ENCODE peak calls at places on chromosomes 4 and X, in five cellular contexts. One of them, this sample, is unnamed.

GRCh38 chr4:3335385-3335784 is 42.6 kb downstream of the RGS12 start:
- DNase-seq in lung: peak; percentile 27
- DNase-seq in lower lobe of right lung: no peak
- DNase-seq in GM23338: no peak
- DNase-seq in left ventricle myocardium inferior: no peak
- DNase-seq in this sample: no peak

GRCh38 chrX:48631376-48632090 is 34.2 kb downstream of the WDR13 start:
- DNase-seq in lower lobe of right lung: peak; percentile 75
- DNase-seq in left ventricle myocardium inferior: peak; percentile 55
- DNase-seq in GM23338: peak; percentile 89
- DNase-seq in lung: peak; percentile 86
- DNase-seq in this sample: peak; percentile 89

GRCh38 chrX:112819813-112820212 is 20.8 kb downstream of the AMOT start:
- DNase-seq in lower lobe of right lung: no peak
- DNase-seq in GM23338: no peak
- DNase-seq in lung: no peak
- DNase-seq in left ventricle myocardium inferior: no peak
- DNase-seq in this sample: no peak

GRCh38 chr4:21470531-21470930 is 478.0 kb downstream of the KCNIP4 start:
- DNase-seq in left ventricle myocardium inferior: no peak
- DNase-seq in lower lobe of right lung: no peak
- DNase-seq in GM23338: no peak
- DNase-seq in lung: no peak
- DNase-seq in this sample: no peak

GRCh38 chr4:161949941-161950725 is 213.7 kb downstream of the FSTL5 start:
- DNase-seq in lower lobe of right lung: no peak
- DNase-seq in left ventricle myocardium inferior: no peak
- DNase-seq in GM23338: peak; percentile 22
- DNase-seq in lung: no peak
- DNase-seq in this sample: no peak

GRCh38 chrX:52821079-52821760 is 10.1 kb downstream of the XAGE5 start:
- DNase-seq in lung: no peak
- DNase-seq in GM23338: no peak
- DNase-seq in left ventricle myocardium inferior: no peak
- DNase-seq in lower lobe of right lung: no peak
- DNase-seq in this sample: no peak

GRCh38 chrX:26778320-26778888 is 562.4 kb downstream of the MAGEB5 start:
- DNase-seq in GM23338: peak; percentile 32
- DNase-seq in left ventricle myocardium inferior: no peak
- DNase-seq in lung: no peak
- DNase-seq in lower lobe of right lung: no peak
- DNase-seq in this sample: no peak

GRCh38 chr4:87559090-87559837 is 30.1 kb upstream of the SPARCL1 start:
- DNase-seq in left ventricle myocardium inferior: no peak
- DNase-seq in GM23338: peak; percentile 68
- DNase-seq in lower lobe of right lung: no peak
- DNase-seq in lung: peak; percentile 28
- DNase-seq in this sample: no peak

GRCh38 chrX:153520286-153520917 is 3.0 kb downstream of the ATP2B3 start:
- DNase-seq in GM23338: no peak
- DNase-seq in lower lobe of right lung: no peak
- DNase-seq in lung: no peak
- DNase-seq in left ventricle myocardium inferior: no peak
- DNase-seq in this sample: no peak

GRCh38 chr4:140533951-140534480 is 10.0 kb downstream of the ELMOD2 start:
- DNase-seq in GM23338: no peak
- DNase-seq in lower lobe of right lung: no peak
- DNase-seq in lung: no peak
- DNase-seq in left ventricle myocardium inferior: no peak
- DNase-seq in this sample: no peak

GRCh38 chr4:89563431-89563830 is 255.8 kb upstream of the GPRIN3 start:
- DNase-seq in left ventricle myocardium inferior: no peak
- DNase-seq in GM23338: no peak
- DNase-seq in lower lobe of right lung: no peak
- DNase-seq in lung: no peak
- DNase-seq in this sample: no peak

GRCh38 chr4:123444298-123444731 is 47.7 kb downstream of the SPRY1 start:
- DNase-seq in left ventricle myocardium inferior: peak; percentile 43
- DNase-seq in lower lobe of right lung: no peak
- DNase-seq in lung: peak; percentile 38
- DNase-seq in GM23338: peak; percentile 82
- DNase-seq in this sample: peak; percentile 42

GRCh38 chr4:41880022-41880837 is 55.0 kb upstream of the TMEM33 start:
- DNase-seq in lower lobe of right lung: no peak
- DNase-seq in lung: no peak
- DNase-seq in GM23338: peak; percentile 42
- DNase-seq in left ventricle myocardium inferior: no peak
- DNase-seq in this sample: no peak

GRCh38 chrX:139738581-139738980 is 30.6 kb upstream of the MCF2 start:
- DNase-seq in left ventricle myocardium inferior: no peak
- DNase-seq in GM23338: no peak
- DNase-seq in lower lobe of right lung: no peak
- DNase-seq in lung: no peak
- DNase-seq in this sample: no peak

GRCh38 chr4:73222466-73223257 is 35.9 kb downstream of the ANKRD17 start:
- DNase-seq in GM23338: peak; percentile 71
- DNase-seq in lung: peak; percentile 59
- DNase-seq in lower lobe of right lung: no peak
- DNase-seq in left ventricle myocardium inferior: no peak
- DNase-seq in this sample: peak; percentile 90
- H3K4me1 ChIP-seq in GM23338: peaks cover 34% of the 10 kb centered on the region
- H3K4me1 ChIP-seq in lung: peaks cover 10% of the 10 kb centered on the region
- H3K4me1 ChIP-seq in lower lobe of right lung: peaks cover 32% of the 10 kb centered on the region
- H3K4me1 ChIP-seq in left ventricle myocardium inferior: peaks cover 59% of the 10 kb centered on the region
- H3K4me1 ChIP-seq in this sample: peaks cover 30% of the 10 kb centered on the region

GRCh38 chrX:14505648-14506047 is 23.7 kb upstream of the GLRA2 start:
- DNase-seq in lung: no peak
- DNase-seq in lower lobe of right lung: no peak
- DNase-seq in left ventricle myocardium inferior: no peak
- DNase-seq in GM23338: no peak
- DNase-seq in this sample: no peak

GRCh38 chrX:14506866-14507265 is 22.5 kb upstream of the GLRA2 start:
- DNase-seq in GM23338: no peak
- DNase-seq in lung: no peak
- DNase-seq in lower lobe of right lung: no peak
- DNase-seq in left ventricle myocardium inferior: no peak
- DNase-seq in this sample: no peak

GRCh38 chrX:14504960-14505538 is 24.3 kb upstream of the GLRA2 start:
- DNase-seq in lung: no peak
- DNase-seq in left ventricle myocardium inferior: no peak
- DNase-seq in lower lobe of right lung: no peak
- DNase-seq in GM23338: no peak
- DNase-seq in this sample: no peak

GRCh38 chrX:14509325-14510057 is 19.8 kb upstream of the GLRA2 start:
- DNase-seq in left ventricle myocardium inferior: no peak
- DNase-seq in GM23338: no peak
- DNase-seq in lower lobe of right lung: no peak
- DNase-seq in lung: no peak
- DNase-seq in this sample: no peak

DNA sequence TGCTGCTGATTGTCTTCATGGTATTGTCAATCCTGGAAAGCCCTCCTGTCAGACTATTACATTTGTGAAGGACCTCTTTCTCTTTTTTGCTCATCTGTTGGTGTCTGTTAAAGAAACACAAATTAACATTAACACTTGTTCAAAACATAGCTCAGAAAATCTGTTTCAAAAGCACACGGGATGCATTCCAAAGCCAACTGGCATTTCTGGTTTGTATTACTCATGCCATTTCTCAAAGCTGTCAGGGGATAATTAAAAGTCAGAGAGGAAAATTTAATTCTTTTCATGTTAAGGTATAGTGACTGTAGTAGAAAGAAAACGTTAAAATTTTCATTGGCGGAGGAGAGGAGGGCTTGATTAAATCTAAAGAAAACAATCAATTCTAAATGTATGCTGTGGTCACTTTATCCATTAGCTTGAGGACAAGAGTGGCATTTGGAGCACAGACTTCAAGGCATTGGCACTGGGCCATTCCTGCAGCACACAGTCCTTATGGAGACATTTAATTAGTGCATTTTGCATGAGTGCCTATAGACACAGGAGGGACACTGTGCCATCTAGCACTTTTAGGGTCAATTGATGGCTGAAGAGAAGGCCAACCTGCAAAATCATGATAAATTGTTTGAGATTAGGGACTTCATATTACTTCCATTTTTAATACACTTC is 21.2 kb upstream of the GLRA2 start:
- DNase-seq in left ventricle myocardium inferior: no peak
- DNase-seq in lung: no peak
- DNase-seq in lower lobe of right lung: no peak
- DNase-seq in GM23338: no peak
- DNase-seq in this sample: no peak
- H3K27ac ChIP-seq in left ventricle myocardium inferior: no peak overlapping the region
- H3K27ac ChIP-seq in lung: no peak overlapping the region
- H3K27ac ChIP-seq in lower lobe of right lung: no peak overlapping the region
- H3K27ac ChIP-seq in GM23338: no peak overlapping the region
- H3K27ac ChIP-seq in this sample: no peak overlapping the region

DNA sequence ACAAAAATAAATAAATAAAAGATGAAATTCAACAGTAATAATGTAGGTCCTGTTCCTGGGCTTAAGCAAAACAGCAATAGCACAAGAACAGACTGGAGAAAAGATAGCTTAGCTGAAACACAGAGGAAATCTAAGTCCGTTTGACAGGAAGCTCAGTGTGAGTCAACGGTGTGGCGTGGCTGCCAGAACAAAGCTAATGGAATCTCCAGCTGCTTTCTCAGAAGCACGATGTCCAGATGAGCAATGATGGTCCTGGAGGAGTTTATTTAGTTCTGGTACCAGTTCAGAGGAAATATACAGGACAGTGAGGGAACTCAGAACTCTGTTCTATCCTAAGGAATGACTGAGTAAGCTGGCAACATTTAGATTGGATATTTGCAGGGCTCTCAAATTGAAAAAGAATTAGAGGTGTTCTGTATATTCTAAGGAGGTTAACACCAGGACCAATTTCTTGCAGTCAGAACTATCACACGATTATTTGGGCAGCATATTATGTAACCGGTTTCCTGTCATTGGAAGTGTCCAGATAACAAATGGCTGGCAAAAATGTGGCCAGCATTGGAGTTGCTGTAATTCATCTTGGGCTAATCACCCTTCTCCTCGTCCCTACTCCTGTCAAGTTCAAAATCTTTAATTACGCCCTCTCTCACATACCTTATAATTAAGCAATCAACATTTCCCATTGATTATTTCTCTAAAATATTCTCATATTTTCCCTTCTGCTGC is 12.7 kb downstream of the GAB3 start:
- DNase-seq in lung: no peak
- DNase-seq in GM23338: no peak
- DNase-seq in lower lobe of right lung: no peak
- DNase-seq in left ventricle myocardium inferior: peak; percentile 62
- DNase-seq in this sample: peak; percentile 40
- H3K4me1 ChIP-seq in lung: peaks cover 21% of the 10 kb centered on the region
- H3K4me1 ChIP-seq in GM23338: no peaks in the 10 kb centered on the region
- H3K4me1 ChIP-seq in lower lobe of right lung: peaks cover 54% of the 10 kb centered on the region
- H3K4me1 ChIP-seq in left ventricle myocardium inferior: peaks cover 77% of the 10 kb centered on the region
- H3K4me1 ChIP-seq in this sample: peaks cover 9% of the 10 kb centered on the region

GRCh38 chrX:39734174-39734776 is 363.5 kb downstream of the BCOR start:
- DNase-seq in lower lobe of right lung: no peak
- DNase-seq in lung: peak; percentile 62
- DNase-seq in GM23338: no peak
- DNase-seq in left ventricle myocardium inferior: no peak
- DNase-seq in this sample: no peak
- H3K27ac ChIP-seq in lower lobe of right lung: no peak overlapping the region
- H3K27ac ChIP-seq in lung: no peak overlapping the region
- H3K27ac ChIP-seq in GM23338: no peak overlapping the region
- H3K27ac ChIP-seq in left ventricle myocardium inferior: no peak overlapping the region
- H3K27ac ChIP-seq in this sample: no peak overlapping the region